ENCODE peak calls at places on chromosome 15, in nine cellular contexts. Z is SK-N-SH; N is A549; X is GM13976; V is activated CD8-positive, alpha-beta T cell treated with anti-CD3 and anti-CD28 coated beads for 36 hours; U is heart right ventricle; W is RWPE2; E is AG04449; L is HFFc6. M is an unnamed sample.

GRCh38 chr15:72487070-72487797 is 13.1 kb downstream of the ARIH1 start:
- DNase-seq in L (peak), V (no peak), U (no peak), N (no peak), E (no peak), X (no peak), Z (no peak), W (no peak), M (no peak)

GRCh38 chr15:29631076-29632070 is 190.9 kb downstream of the TJP1 start:
- DNase-seq in X (no peak), V (no peak), U (no peak), L (no peak), W (no peak), E (no peak), N (no peak), Z (peak), M (peak)

GRCh38 chr15:101063891-101064794 is 145.0 kb downstream of the LRRK1 start:
- DNase-seq in V (no peak), L (no peak), N (no peak), Z (peak), E (no peak), U (no peak), X (no peak), W (peak), M (no peak)

GRCh38 chr15:101368086-101368780 is 73.2 kb upstream of the SNRPA1 start:
- DNase-seq in W (peak), L (no peak), Z (no peak), X (no peak), V (no peak), E (no peak), N (no peak), U (peak), M (no peak)

GRCh38 chr15:31437686-31438085 is 111.1 kb downstream of the KLF13 start:
- DNase-seq in E (no peak), U (no peak), L (no peak), V (peak), Z (no peak), N (no peak), X (peak), W (no peak), M (peak)

GRCh38 chr15:33149919-33150318 is 44.6 kb downstream of the FMN1 start:
- DNase-seq in L (no peak), X (no peak), N (no peak), V (no peak), Z (no peak), E (no peak), W (no peak), U (no peak), M (no peak)

GRCh38 chr15:22795206-22796063 is 9.0 kb downstream of the NIPA1 start:
- DNase-seq in V (no peak), W (peak), L (no peak), N (no peak), Z (no peak), U (no peak), X (no peak), E (no peak), M (no peak)

GRCh38 chr15:67916565-67916964 is 76.7 kb upstream of the RNU6-1 start:
- DNase-seq in N (no peak), L (no peak), W (no peak), E (no peak), U (no peak), X (no peak), Z (no peak), V (no peak), M (no peak)

GRCh38 chr15:75650908-75651809 is 3.4 kb downstream of the SNX33 start:
- DNase-seq in U (peak), Z (no peak), W (peak), L (no peak), N (no peak), X (no peak), E (no peak), V (no peak), M (no peak)

GRCh38 chr15:96869122-96869521 is 538.6 kb downstream of the NR2F2 start:
- DNase-seq in E (no peak), U (no peak), Z (no peak), N (no peak), L (no peak), W (no peak), X (no peak), V (no peak), M (no peak)

GRCh38 chr15:67406257-67406861 is 114.6 kb upstream of the C15orf61 start:
- DNase-seq in U (no peak), E (no peak), X (no peak), L (no peak), V (no peak), W (no peak), N (no peak), Z (no peak), M (no peak)

GRCh38 chr15:99436472-99437314 is 129.1 kb upstream of the MEF2A start:
- DNase-seq in E (no peak), Z (no peak), N (no peak), X (no peak), V (no peak), W (peak), U (no peak), L (no peak), M (no peak)

GRCh38 chr15:80755884-80756283 is 23.3 kb upstream of the CEMIP start:
- DNase-seq in Z (no peak), L (no peak), N (no peak), E (no peak), X (no peak), U (no peak), V (no peak), W (no peak), M (no peak)

GRCh38 chr15:41734079-41734478 is 40.2 kb upstream of the MAPKBP1 start:
- DNase-seq in W (no peak), Z (no peak), E (no peak), V (no peak), L (peak), U (no peak), N (no peak), X (no peak), M (no peak)

GRCh38 chr15:67501177-67501835 is 19.6 kb upstream of the C15orf61 start:
- DNase-seq in L (peak), X (peak), W (no peak), N (peak), V (no peak), U (no peak), E (no peak), Z (peak), M (peak)

GRCh38 chr15:78021761-78022160 is 55.8 kb downstream of the TBC1D2B start:
- DNase-seq in Z (no peak), W (no peak), E (no peak), L (no peak), N (no peak), X (no peak), U (no peak), V (no peak), M (no peak)

GRCh38 chr15:36359286-36359685 is 220.1 kb upstream of the CDIN1 start:
- DNase-seq in X (no peak), E (no peak), N (no peak), W (no peak), U (no peak), L (no peak), V (no peak), Z (no peak), M (no peak)

GRCh38 chr15:87354661-87355410 is 901.7 kb downstream of the NTRK3 start:
- DNase-seq in Z (no peak), E (peak), W (no peak), U (no peak), V (no peak), X (no peak), L (peak), N (no peak), M (no peak)

GRCh38 chr15:28969511-28970085 is 83.8 kb downstream of the APBA2 start:
- DNase-seq in L (no peak), E (no peak), U (no peak), N (no peak), Z (no peak), W (no peak), V (no peak), X (no peak), M (no peak)

GRCh38 chr15:39016706-39017105 is 452.1 kb upstream of the RASGRP1 start:
- DNase-seq in U (no peak), Z (no peak), N (no peak), W (no peak), L (no peak), E (no peak), X (no peak), V (no peak), M (no peak)

GRCh38 chr15:63347074-63347859 is 34.4 kb downstream of the CA12 start:
- DNase-seq in V (no peak), Z (peak), L (no peak), E (no peak), X (no peak), W (no peak), U (no peak), N (no peak), M (no peak)

GRCh38 chr15:43511012-43511885 is 6.2 kb upstream of the MAP1A start:
- DNase-seq in X (peak), E (no peak), V (peak), U (peak), L (no peak), W (no peak), N (peak), Z (peak), M (no peak)

GRCh38 chr15:68768321-68768720 is 52.4 kb downstream of the ANP32A start:
- DNase-seq in W (no peak), U (no peak), Z (no peak), E (no peak), N (peak), X (no peak), L (peak), V (no peak), M (no peak)

GRCh38 chr15:55588070-55588817 is at the start of gene PYGO1:
- DNase-seq in V (peak), E (no peak), Z (peak), W (peak), U (peak), X (peak), N (peak), L (peak), M (peak)

GRCh38 chr15:74950078-74951000 is 6.2 kb downstream of the RPP25 start:
- DNase-seq in U (peak), L (peak), N (peak), V (peak), W (no peak), X (peak), E (no peak), Z (peak), M (peak)

GRCh38 chr15:62241135-62241770 is 76.2 kb upstream of the C2CD4B start:
- DNase-seq in E (no peak), X (no peak), U (no peak), W (no peak), Z (no peak), V (no peak), N (peak), L (no peak), M (peak)
- TF ChIP-seq CTCF in E (peak), X (no peak), U (peak), W (peak), Z (peak), V (no peak), N (peak), L (peak), M (peak)

GRCh38 chr15:59993950-59994401 is 10.1 kb upstream of the FOXB1 start:
- DNase-seq in X (no peak), V (peak), L (no peak), E (no peak), Z (peak), U (no peak), N (no peak), W (no peak), M (no peak)
- TF ChIP-seq CTCF in X (no peak), V (peak), L (peak), E (no peak), Z (no peak), U (no peak), N (no peak), W (peak), M (peak)

DNA sequence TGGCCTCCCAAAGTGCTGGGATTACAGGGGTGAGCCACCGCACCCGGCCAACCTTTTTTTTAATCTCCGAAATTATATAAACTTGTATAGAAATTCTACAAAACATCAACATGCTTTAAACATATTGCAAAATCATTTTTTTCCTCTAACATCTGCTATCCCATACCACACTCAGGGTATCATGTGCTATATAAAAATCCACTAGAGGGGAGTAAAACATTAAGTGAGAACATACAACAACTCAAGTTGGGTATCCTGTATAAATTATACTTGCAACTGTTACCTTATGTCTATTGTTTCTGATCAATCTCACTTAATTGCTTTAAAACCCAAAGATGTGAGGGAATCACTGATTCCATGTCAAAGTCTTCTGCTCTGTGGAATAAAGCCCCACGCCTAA is 71.9 kb upstream of the FBN1 start:
- DNase-seq in N (no peak), Z (no peak), W (no peak), L (peak), V (no peak), E (no peak), X (no peak), U (no peak), M (no peak)
- TF ChIP-seq CTCF in N (no peak), Z (peak), W (peak), L (peak), V (no peak), E (peak), X (no peak), U (no peak), M (no peak)

DNA sequence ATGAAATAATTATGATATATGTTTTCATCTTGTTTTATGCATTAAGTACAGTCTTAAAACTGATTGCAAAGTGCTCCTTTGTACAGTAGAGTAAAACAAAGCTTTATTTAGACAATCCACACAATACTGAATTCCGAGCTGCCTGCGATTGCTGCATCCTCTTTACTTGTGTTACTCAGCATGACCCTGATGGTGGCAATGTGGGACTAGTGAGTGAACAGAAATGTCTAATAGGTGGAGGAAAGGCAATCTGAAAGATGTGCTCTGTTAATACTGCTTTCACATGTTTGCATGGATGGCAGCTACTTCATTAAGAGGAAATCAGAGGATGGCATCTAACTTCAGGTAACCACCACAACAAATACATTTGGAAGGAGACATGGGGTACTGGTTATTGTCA is 930.4 kb upstream of the SEMA6D start:
- DNase-seq in W (no peak), V (no peak), U (peak), X (no peak), Z (no peak), E (no peak), L (no peak), N (no peak), M (peak)
- TF ChIP-seq CTCF in W (peak), V (no peak), U (peak), X (no peak), Z (no peak), E (peak), L (no peak), N (no peak), M (peak)